ENCODE peak calls at places on chromosomes 13 and 19, in five cellular contexts. U is AG04449; Z is CD4-positive, alpha-beta memory T cell; C is NT2/D1; I is endothelial cell. H is an unnamed sample.

GRCh38 chr13:23447927-23448326 is 14.4 kb upstream of the SACS start:
- DNase-seq in Z (no peak), C (no peak), U (no peak), I (no peak), H (no peak)

GRCh38 chr13:112968910-112969691 is at the start of gene MCF2L:
- DNase-seq in I (no peak), U (no peak), Z (peak), C (no peak), H (no peak)

GRCh38 chr13:44234566-44234965 is 139.1 kb upstream of the SERP2 start:
- DNase-seq in C (no peak), Z (no peak), I (no peak), U (no peak), H (no peak)

GRCh38 chr13:33721719-33722118 is 96.2 kb upstream of the RFC3 start:
- DNase-seq in U (no peak), C (no peak), Z (no peak), I (no peak), H (no peak)

GRCh38 chr19:7815325-7815724 is 14.7 kb upstream of the EVI5L start:
- DNase-seq in I (no peak), U (no peak), C (no peak), Z (peak), H (no peak)

GRCh38 chr19:2578391-2578826 is 102.5 kb downstream of the GADD45B start:
- DNase-seq in I (no peak), Z (no peak), C (no peak), U (peak), H (no peak)

GRCh38 chr19:13987101-13987890 is 18.8 kb downstream of the RFX1 start:
- DNase-seq in C (no peak), Z (no peak), I (no peak), U (no peak), H (no peak)

GRCh38 chr13:46039421-46040036 is 13.0 kb downstream of the ZC3H13 start:
- DNase-seq in I (no peak), U (no peak), C (no peak), Z (no peak), H (no peak)

GRCh38 chr19:45677351-45678230 is 9.6 kb downstream of the GIPR start:
- DNase-seq in C (peak), Z (peak), I (peak), U (no peak), H (peak)

GRCh38 chr13:41418027-41418426 is 39.3 kb upstream of the RGCC start:
- DNase-seq in I (no peak), Z (no peak), U (peak), C (no peak), H (no peak)

GRCh38 chr19:16927883-16928282 is 39.1 kb downstream of the F2RL3 start:
- DNase-seq in C (no peak), I (no peak), U (no peak), Z (no peak), H (no peak)

GRCh38 chr19:23415561-23416191 is 20.4 kb upstream of the ZNF91 start:
- DNase-seq in U (no peak), I (peak), Z (peak), C (peak), H (no peak)

GRCh38 chr13:66489586-66489985 is 740.5 kb downstream of the PCDH9 start:
- DNase-seq in U (no peak), C (no peak), Z (no peak), I (no peak), H (no peak)

GRCh38 chr19:42293539-42293938 is 8.4 kb upstream of the PRR19 start:
- DNase-seq in U (no peak), C (no peak), I (no peak), Z (no peak), H (no peak)

GRCh38 chr19:7238091-7238490 is 56.1 kb downstream of the INSR start:
- DNase-seq in U (no peak), I (no peak), C (no peak), Z (no peak), H (no peak)

H was measured in K562.